ENCODE peak calls at places on chromosomes 1 and 21, in four cellular contexts. Z is SJSA1, K is A673, J is choroid plexus epithelial cell. Y is an unnamed sample.

GRCh38 chr1:6041432-6042062 is 4.1 kb upstream of the KCNAB2 start:
- DNase-seq in Z (no peak), K (peak), J (peak), Y (no peak)

GRCh38 chr1:87203890-87204289 is 124.8 kb upstream of the LMO4 start:
- DNase-seq in Z (no peak), K (no peak), J (peak), Y (no peak)

GRCh38 chr21:46099476-46099875 is 1.6 kb downstream of the COL6A2 start:
- DNase-seq in Z (peak), K (no peak), J (peak), Y (no peak)

GRCh38 chr1:162568802-162569201 is 7.3 kb downstream of the UAP1 start:
- DNase-seq in Z (no peak), K (no peak), J (no peak), Y (no peak)

GRCh38 chr1:155481761-155482160 is 80.8 kb downstream of the ASH1L start:
- DNase-seq in Z (no peak), K (no peak), J (no peak), Y (no peak)

GRCh38 chr1:23913212-23913880 is at the start of gene CNR2:
- DNase-seq in Z (no peak), K (no peak), J (no peak), Y (no peak)

GRCh38 chr1:23793018-23793781 is 2.3 kb downstream of the LYPLA2 start:
- DNase-seq in Z (no peak), K (peak), J (peak), Y (no peak)

GRCh38 chr1:226123212-226123560 is 60.7 kb downstream of the H3-3A start:
- DNase-seq in Z (no peak), K (no peak), J (no peak), Y (no peak)

GRCh38 chr1:113027449-113027848 is 45.5 kb upstream of the LRIG2 start:
- DNase-seq in Z (no peak), K (no peak), J (no peak), Y (no peak)

GRCh38 chr1:204145033-204145504 is 6.8 kb downstream of the ETNK2 start:
- DNase-seq in Z (no peak), K (no peak), J (no peak), Y (no peak)

GRCh38 chr1:31444725-31445448 is 31.9 kb downstream of the SERINC2 start:
- DNase-seq in Z (no peak), K (no peak), J (no peak), Y (no peak)

GRCh38 chr1:113930499-113931161 is 1.5 kb downstream of the HIPK1 start:
- DNase-seq in Z (peak), K (peak), J (peak), Y (peak)

GRCh38 chr1:77040817-77041216 is 173.5 kb downstream of the ST6GALNAC5 start:
- DNase-seq in Z (no peak), K (no peak), J (no peak), Y (no peak)

GRCh38 chr21:26351661-26352060 is 181.1 kb upstream of the APP start:
- DNase-seq in Z (no peak), K (no peak), J (no peak), Y (no peak)

GRCh38 chr1:159282118-159282517 is 20.0 kb upstream of the FCER1A start:
- DNase-seq in Z (no peak), K (no peak), J (no peak), Y (no peak)

GRCh38 chr1:215160351-215160750 is 77.8 kb downstream of the KCNK2 start:
- DNase-seq in Z (no peak), K (no peak), J (no peak), Y (no peak)

GRCh38 chr1:223733898-223734852 is 21.8 kb downstream of the CAPN2 start:
- DNase-seq in Z (no peak), K (no peak), J (no peak), Y (no peak)

GRCh38 chr1:17350053-17350452 is 21.9 kb upstream of the PADI6 start:
- DNase-seq in Z (no peak), K (peak), J (no peak), Y (no peak)

GRCh38 chr1:53636621-53637171 is 102.3 kb downstream of the GLIS1 start:
- DNase-seq in Z (no peak), K (no peak), J (no peak), Y (no peak)

GRCh38 chr21:42239556-42239955 is 20.6 kb downstream of the ABCG1 start:
- DNase-seq in Z (no peak), K (no peak), J (no peak), Y (no peak)

GRCh38 chr1:6547301-6547700 is 7.0 kb downstream of the NOL9 start:
- DNase-seq in Z (no peak), K (peak), J (peak), Y (no peak)

GRCh38 chr1:89295187-89295586 is 22.5 kb upstream of the GBP5 start:
- DNase-seq in Z (no peak), K (no peak), J (no peak), Y (no peak)

GRCh38 chr1:226891846-226892533 is 21.6 kb downstream of the PSEN2 start:
- DNase-seq in Z (no peak), K (no peak), J (peak), Y (no peak)

GRCh38 chr1:203211812-203212211 is 17.7 kb downstream of the CHIT1 start:
- DNase-seq in Z (no peak), K (no peak), J (no peak), Y (no peak)

GRCh38 chr1:34924759-34925555 is 4.5 kb downstream of the DLGAP3 start:
- DNase-seq in Z (peak), K (peak), J (peak), Y (no peak)

GRCh38 chr1:45585496-45586075 is 1.7 kb downstream of the NASP start:
- DNase-seq in Z (no peak), K (no peak), J (no peak), Y (no peak)

GRCh38 chr1:182366596-182366995 is 25.0 kb downstream of the GLUL start:
- DNase-seq in Z (no peak), K (no peak), J (no peak), Y (no peak)

GRCh38 chr1:117826551-117827078 is 102.8 kb downstream of the GDAP2 start:
- DNase-seq in Z (peak), K (peak), J (peak), Y (peak)

GRCh38 chr1:3717041-3717714 is 35.1 kb upstream of the CCDC27 start:
- DNase-seq in Z (no peak), K (peak), J (no peak), Y (no peak)

GRCh38 chr1:200153277-200154055 is 126.0 kb downstream of the NR5A2 start:
- DNase-seq in Z (no peak), K (no peak), J (peak), Y (no peak)

GRCh38 chr1:95625224-95625623 is 391.2 kb downstream of the RWDD3 start:
- DNase-seq in Z (no peak), K (no peak), J (no peak), Y (no peak)

GRCh38 chr1:52268372-52268771 is 97.6 kb downstream of the CC2D1B start:
- DNase-seq in Z (no peak), K (peak), J (peak), Y (no peak)

GRCh38 chr1:115898020-115898419 is 57.1 kb upstream of the NHLH2 start:
- DNase-seq in Z (no peak), K (no peak), J (no peak), Y (no peak)

GRCh38 chr1:201570886-201571624 is 32.1 kb downstream of the NAV1 start:
- DNase-seq in Z (no peak), K (no peak), J (no peak), Y (no peak)

GRCh38 chr21:36596174-36596573 is 102.7 kb upstream of the SIM2 start:
- DNase-seq in Z (no peak), K (no peak), J (no peak), Y (no peak)

GRCh38 chr1:112363636-112364035 is 32.4 kb upstream of the CTTNBP2NL start:
- DNase-seq in Z (no peak), K (no peak), J (no peak), Y (no peak)

GRCh38 chr1:186286615-186287317 is 88.3 kb downstream of the TPR start:
- DNase-seq in Z (no peak), K (no peak), J (peak), Y (no peak)

DNA sequence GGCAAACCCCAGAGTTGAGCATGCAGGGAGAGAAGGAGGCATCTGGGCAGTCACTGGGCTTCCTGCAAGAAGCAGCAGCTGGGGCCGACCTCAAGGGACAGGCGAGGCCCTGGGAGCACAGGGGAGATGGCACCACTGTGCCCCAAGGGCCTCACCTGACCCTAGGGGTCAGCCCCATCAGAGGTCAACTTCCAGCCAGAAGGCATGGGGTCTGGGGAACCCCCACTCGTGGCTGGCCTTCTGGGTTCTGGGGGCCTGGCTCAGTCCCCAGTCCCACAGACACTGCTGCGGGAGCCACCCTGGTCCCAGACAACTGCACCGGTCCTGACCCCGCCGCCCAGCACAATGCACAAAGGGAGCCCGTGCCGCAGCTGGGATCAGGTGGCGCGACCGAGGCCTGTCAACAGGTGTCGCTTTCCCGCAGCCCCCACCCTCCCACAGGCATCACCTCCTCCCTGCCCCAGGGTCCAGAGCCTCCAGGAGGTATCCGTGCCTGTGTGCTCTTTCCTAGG is 6.2 kb downstream of the WNT9A start:
- DNase-seq in Z (no peak), K (no peak), J (no peak), Y (no peak)
- H3K4me3 ChIP-seq in Z (no peak), K (no peak), J (no peak), Y (no peak)

DNA sequence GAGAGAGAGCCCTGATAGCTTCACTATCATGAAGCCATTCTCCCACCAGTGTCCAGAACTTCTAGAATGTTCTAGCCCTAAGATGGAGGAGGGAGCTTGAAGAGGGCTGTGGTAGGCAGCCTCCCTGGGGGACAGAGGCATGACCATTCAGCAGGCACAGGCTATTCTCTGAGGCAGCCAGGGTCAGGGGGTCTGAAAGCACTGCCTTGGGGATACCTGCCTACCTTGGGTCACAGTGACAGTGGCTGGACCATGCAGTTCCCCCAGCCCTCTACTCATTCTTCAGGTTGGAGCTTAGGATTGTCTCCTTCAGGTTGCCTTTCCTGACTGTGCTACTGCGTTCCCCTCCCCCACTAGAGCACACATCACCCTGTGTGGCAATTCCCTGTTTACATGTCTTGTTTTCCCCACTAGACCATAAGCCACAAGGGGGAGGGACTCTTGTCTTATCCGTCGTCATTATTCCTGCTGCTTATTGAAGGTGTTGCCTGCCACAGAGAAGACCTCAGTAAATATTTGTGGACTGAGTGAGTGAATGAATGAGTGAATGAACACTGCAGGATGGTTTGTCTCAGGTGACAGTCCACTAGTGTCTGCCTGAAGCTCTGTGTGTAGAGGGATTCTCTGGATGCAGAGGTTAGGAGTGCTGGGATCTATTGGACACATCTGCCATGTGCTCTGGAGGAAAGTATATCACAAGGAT is 5.2 kb downstream of the ZDHHC18 start:
- DNase-seq in Z (peak), K (no peak), J (peak), Y (no peak)
- H3K4me3 ChIP-seq in Z (no peak), K (no peak), J (no peak), Y (no peak)

DNA sequence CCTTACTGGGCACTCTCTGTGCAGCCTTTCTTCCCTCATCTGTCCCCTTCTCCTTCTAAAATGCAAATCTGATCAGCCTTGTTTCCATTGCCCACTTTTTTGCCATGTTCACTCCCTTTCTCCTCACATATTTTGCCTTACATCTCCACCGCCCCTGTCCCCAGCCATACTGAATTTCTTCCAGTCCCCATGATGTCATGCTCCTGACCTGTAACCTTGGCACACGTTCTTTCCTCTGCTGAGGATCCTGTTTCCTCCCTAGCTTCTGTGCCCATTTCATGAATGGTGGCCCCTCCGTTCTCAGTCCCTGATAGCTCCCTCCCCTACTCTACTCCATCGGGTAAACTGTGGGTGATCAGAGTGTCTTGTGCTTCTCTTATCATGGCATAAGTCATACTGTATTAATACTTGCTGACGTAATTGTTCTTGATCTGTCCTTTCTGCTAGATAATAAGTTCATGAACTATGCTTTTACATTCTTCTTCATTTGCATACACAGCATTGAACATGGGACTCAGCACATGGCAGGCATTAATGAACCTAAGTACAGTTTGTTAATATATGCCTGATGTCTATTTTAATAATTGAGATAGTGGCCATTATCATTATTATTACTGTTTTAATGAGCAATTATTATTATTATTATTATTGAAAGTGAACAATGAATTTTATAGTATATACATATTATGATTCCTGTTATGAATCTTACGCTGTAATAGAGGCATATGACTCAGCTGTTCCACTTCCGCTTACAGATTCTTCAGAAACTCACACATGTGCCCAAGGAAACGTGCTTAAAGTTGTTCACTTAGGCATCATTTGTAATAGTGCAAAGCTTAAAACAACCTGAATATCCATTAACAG is 28.5 kb downstream of the MAP3K21 start:
- DNase-seq in Z (no peak), K (no peak), J (no peak), Y (no peak)
- H3K4me3 ChIP-seq in Z (no peak), K (no peak), J (no peak), Y (no peak)

GRCh38 chr1:48810740-48811139 is 34.0 kb upstream of the BEND5 start:
- DNase-seq in Z (no peak), K (no peak), J (no peak), Y (no peak)

GRCh38 chr1:48803474-48803873 is 26.8 kb upstream of the BEND5 start:
- DNase-seq in Z (no peak), K (no peak), J (no peak), Y (no peak)

GRCh38 chr1:48808496-48808895 is 31.8 kb upstream of the BEND5 start:
- DNase-seq in Z (no peak), K (no peak), J (no peak), Y (no peak)

GRCh38 chr1:48807599-48808260 is 31.0 kb upstream of the BEND5 start:
- DNase-seq in Z (no peak), K (peak), J (peak), Y (no peak)
- H3K4me3 ChIP-seq in Z (no peak), K (no peak), J (no peak), Y (no peak)

GRCh38 chr1:242523282-242523967 is 1.1 kb downstream of the PLD5 start:
- DNase-seq in Z (no peak), K (no peak), J (no peak), Y (no peak)
- H3K4me3 ChIP-seq in Z (no peak), K (peak), J (no peak), Y (peak)

Y was measured in kidney epithelial cell.